ENCODE peak calls at places on chromosomes 4 and X, in seven cellular contexts. B, K, G, D, S, Q and C are unnamed samples.
A peak's percentile ranks its signal among the peaks of the same experiment; 100 is the strongest.

GRCh38 chr4:182789588-182789987 is 127.6 kb downstream of the DCTD start:
- DNase-seq in B (no peak), K (no peak), G (no peak), D (no peak), S (no peak), Q (no peak), C (no peak)

GRCh38 chrX:150779367-150779766 is 86.2 kb downstream of the MTMR1 start:
- DNase-seq in B (no peak), K (no peak), G (no peak), D (no peak), S (no peak), Q (no peak), C (no peak)

GRCh38 chr4:109739547-109739946 is 9.7 kb upstream of the PLA2G12A start:
- DNase-seq in B (no peak), K (no peak), G (no peak), D (no peak), S (no peak), Q (no peak), C (no peak)

GRCh38 chr4:1843852-1844251 is 12.1 kb downstream of the LETM1 start:
- DNase-seq in B (no peak), K (no peak), G (no peak), D (no peak), S (no peak), Q (no peak), C (no peak)

GRCh38 chr4:14445882-14446281 is 556.4 kb upstream of the CPEB2 start:
- DNase-seq in B (no peak), K (no peak), G (no peak), D (no peak), S (no peak), Q (no peak), C (no peak)

GRCh38 chr4:3316146-3316545 is 23.3 kb downstream of the RGS12 start:
- DNase-seq in B (no peak), K (no peak), G (no peak), D (no peak), S (no peak), Q (no peak), C (no peak)

GRCh38 chr4:47551682-47552081 is 66.6 kb downstream of the ATP10D start:
- DNase-seq in B (no peak), K (no peak), G (no peak), D (no peak), S (no peak), Q (no peak), C (no peak)

GRCh38 chr4:15374697-15375096 is 53.1 kb upstream of the C1QTNF7 start:
- DNase-seq in B (no peak), K (no peak), G (no peak), D (no peak), S (no peak), Q (no peak), C (no peak)

GRCh38 chr4:95219109-95219508 is 329.7 kb downstream of the UNC5C start:
- DNase-seq in B (no peak), K (no peak), G (no peak), D (no peak), S (no peak), Q (no peak), C (no peak)

GRCh38 chrX:22666441-22666840 is 333.3 kb upstream of the DDX53 start:
- DNase-seq in B (peak; percentile 42), K (no peak), G (peak; percentile 12), D (peak; percentile 24), S (peak; percentile 31), Q (peak; percentile 45), C (peak; percentile 14)

GRCh38 chr4:7973545-7973981 is 33.9 kb upstream of the AFAP1 start:
- DNase-seq in B (no peak), K (no peak), G (no peak), D (no peak), S (no peak), Q (no peak), C (no peak)

GRCh38 chr4:88533937-88534750 is 10.6 kb upstream of the PYURF start:
- DNase-seq in B (no peak), K (no peak), G (no peak), D (no peak), S (no peak), Q (no peak), C (peak; percentile 83)

GRCh38 chr4:1403591-1404572 is 2.4 kb downstream of the NKX1-1 start:
- DNase-seq in B (no peak), K (no peak), G (no peak), D (no peak), S (peak; percentile 50), Q (no peak), C (no peak)

GRCh38 chrX:115966920-115967319 is 203.6 kb upstream of the AGTR2 start:
- DNase-seq in B (no peak), K (no peak), G (no peak), D (no peak), S (peak; percentile 54), Q (no peak), C (no peak)

GRCh38 chr4:52014903-52015302 is 5.3 kb downstream of the LRRC66 start:
- DNase-seq in B (no peak), K (no peak), G (no peak), D (no peak), S (no peak), Q (no peak), C (no peak)

GRCh38 chrX:20322887-20323286 is 56.2 kb upstream of the RPS6KA3 start:
- DNase-seq in B (no peak), K (no peak), G (no peak), D (no peak), S (no peak), Q (no peak), C (no peak)

GRCh38 chr4:1870328-1870577 is 940 bp upstream of the NSD2 start:
- DNase-seq in B (peak; percentile 73), K (no peak), G (peak; percentile 80), D (peak; percentile 90), S (peak; percentile 86), Q (no peak), C (no peak)

GRCh38 chrX:103607385-103608304 is at the start of gene TCEAL3:
- DNase-seq in B (no peak), K (no peak), G (no peak), D (no peak), S (peak; percentile 81), Q (peak; percentile 69), C (peak; percentile 45)

GRCh38 chrX:154465601-154466000 is 7.5 kb downstream of the PLXNA3 start:
- DNase-seq in B (no peak), K (no peak), G (no peak), D (no peak), S (no peak), Q (no peak), C (no peak)

GRCh38 chrX:22373766-22374165 is 101.1 kb downstream of the CBLL2 start:
- DNase-seq in B (no peak), K (no peak), G (no peak), D (no peak), S (no peak), Q (no peak), C (peak; percentile 34)

GRCh38 chr4:127781303-127782024 is 658 bp upstream of the HSPA4L start:
- DNase-seq in B (no peak), K (no peak), G (no peak), D (no peak), S (peak; percentile 82), Q (no peak), C (no peak)

GRCh38 chrX:134671207-134671750 is 13.0 kb upstream of the PLAC1 start:
- DNase-seq in B (no peak), K (no peak), G (no peak), D (no peak), S (no peak), Q (no peak), C (peak; percentile 83)

GRCh38 chr4:63063765-63064164 is 1345.5 kb downstream of the TECRL start:
- DNase-seq in B (no peak), K (no peak), G (no peak), D (no peak), S (no peak), Q (no peak), C (no peak)

GRCh38 chrX:78839711-78840110 is 92.2 kb downstream of the LPAR4 start:
- DNase-seq in B (no peak), K (no peak), G (no peak), D (no peak), S (no peak), Q (no peak), C (no peak)

GRCh38 chr4:8701101-8702019 is 108.8 kb downstream of the CPZ start:
- DNase-seq in B (no peak), K (no peak), G (no peak), D (no peak), S (no peak), Q (peak; percentile 37), C (no peak)

GRCh38 chr4:173073939-173074500 is 94.6 kb upstream of the GALNT7 start:
- DNase-seq in B (no peak), K (no peak), G (no peak), D (no peak), S (no peak), Q (no peak), C (no peak)

GRCh38 chr4:174120446-174121142 is 162.9 kb downstream of the FBXO8 start:
- DNase-seq in B (peak; percentile 66), K (no peak), G (peak; percentile 62), D (peak; percentile 78), S (peak; percentile 69), Q (no peak), C (peak; percentile 65)
- H3K9ac ChIP-seq in B (no peak overlapping the region), K (no peak overlapping the region), G (no peak overlapping the region), D (no peak overlapping the region), S (peak overlapping the region; percentile 13), Q (no peak overlapping the region), C (no peak overlapping the region)

GRCh38 chr4:41539711-41540110 is 1.8 kb downstream of the LIMCH1 start:
- DNase-seq in B (no peak), K (no peak), G (no peak), D (no peak), S (no peak), Q (no peak), C (no peak)
- TF ChIP-seq MAX in B (no peak), K (no peak), G (no peak), D (no peak), S (no peak), Q (no peak), C (no peak)

GRCh38 chr4:24897639-24898038 is 15.2 kb downstream of the CCDC149 start:
- DNase-seq in B (no peak), K (no peak), G (no peak), D (no peak), S (no peak), Q (no peak), C (no peak)
- H3K36me3 ChIP-seq in B (no peaks in the 10 kb centered on the region), K (no peaks in the 10 kb centered on the region), G (no peaks in the 10 kb centered on the region), D (no peaks in the 10 kb centered on the region), S (no peaks in the 10 kb centered on the region), Q (no peaks in the 10 kb centered on the region), C (no peaks in the 10 kb centered on the region)

DNA sequence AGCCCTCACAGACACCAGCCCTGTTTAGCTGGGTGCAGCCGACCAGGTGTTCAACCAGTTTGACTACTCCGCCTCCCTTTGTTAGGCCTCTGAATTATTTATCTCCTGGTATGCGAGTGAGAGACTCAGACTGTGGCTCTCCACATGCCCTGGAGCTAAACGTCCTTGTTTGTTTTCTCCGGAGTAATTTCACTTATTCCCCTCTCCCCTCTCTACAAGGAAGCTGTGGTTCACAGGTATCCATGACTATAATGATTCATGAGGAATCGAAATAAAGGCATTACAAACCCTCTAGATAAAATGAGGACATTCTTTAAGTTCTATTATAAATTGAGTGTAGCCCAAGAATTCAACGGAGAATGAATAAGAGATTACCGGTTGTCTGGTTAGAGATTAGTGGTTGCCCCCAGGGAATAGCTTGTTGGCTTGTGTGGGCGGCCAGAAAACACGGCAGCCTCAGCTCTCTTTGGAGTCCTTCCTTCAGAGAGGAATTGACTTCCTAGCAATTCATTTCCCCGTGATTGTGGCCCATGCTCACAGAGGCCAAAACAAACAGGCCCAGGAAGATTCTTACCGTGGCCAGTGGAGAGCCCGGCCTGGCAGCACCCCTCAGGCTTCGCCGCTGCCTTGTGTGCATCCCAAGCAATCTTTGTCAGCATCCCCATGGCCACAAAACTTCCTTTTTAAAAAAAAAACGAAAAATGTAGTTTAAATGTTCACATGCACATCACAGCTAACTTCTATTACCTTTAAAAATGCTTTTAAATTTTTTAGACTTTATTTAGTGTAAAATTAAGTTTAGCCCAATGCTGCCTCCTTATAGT is 60.2 kb upstream of the CBR4 start:
- DNase-seq in B (peak; percentile 76), K (no peak), G (peak; percentile 35), D (no peak), S (no peak), Q (no peak), C (peak; percentile 30)
- H3K9ac ChIP-seq in B (peak overlapping the region; percentile 34), K (no peak overlapping the region), G (peak overlapping the region; percentile 62), D (no peak overlapping the region), S (no peak overlapping the region), Q (no peak overlapping the region), C (no peak overlapping the region)